ENCODE peak calls at places on chromosomes 7 and 10, in eight cellular contexts. H, M, P, Z, V, J, F and N are unnamed samples.

GRCh38 chr7:55245271-55245723 is 119.8 kb upstream of the LANCL2 start:
- DNase-seq in H (no peak), M (no peak), P (no peak), Z (peak; percentile 77), V (no peak), J (no peak), F (no peak), N (no peak)

GRCh38 chr10:102065561-102066420 is 642 bp downstream of the HPS6 start:
- DNase-seq in H (peak; percentile 35), M (no peak), P (peak; percentile 68), Z (no peak), V (peak; percentile 38), J (peak; percentile 34), F (no peak), N (peak; percentile 23)

GRCh38 chr7:67813621-67814292 is 817.1 kb downstream of the TYW1 start:
- DNase-seq in H (no peak), M (no peak), P (no peak), Z (no peak), V (no peak), J (no peak), F (no peak), N (no peak)

GRCh38 chr10:69439350-69439739 is 11.9 kb upstream of the TSPAN15 start:
- DNase-seq in H (peak; percentile 68), M (no peak), P (peak; percentile 85), Z (no peak), V (no peak), J (no peak), F (no peak), N (no peak)

GRCh38 chr7:1468203-1468602 is 8.9 kb upstream of the MICALL2 start:
- DNase-seq in H (no peak), M (no peak), P (no peak), Z (no peak), V (no peak), J (no peak), F (no peak), N (no peak)

GRCh38 chr10:126387041-126387908 is 1.0 kb downstream of the ADAM12 start:
- DNase-seq in H (peak; percentile 70), M (no peak), P (peak; percentile 74), Z (peak; percentile 92), V (peak; percentile 70), J (peak; percentile 56), F (no peak), N (peak; percentile 80)

GRCh38 chr10:28457110-28457509 is 75.8 kb upstream of the WAC start:
- DNase-seq in H (no peak), M (no peak), P (no peak), Z (no peak), V (no peak), J (no peak), F (no peak), N (no peak)

GRCh38 chr7:150858236-150859197 is 6.2 kb downstream of the AOC1 start:
- DNase-seq in H (no peak), M (no peak), P (peak; percentile 37), Z (peak; percentile 77), V (no peak), J (no peak), F (no peak), N (peak; percentile 2)

GRCh38 chr7:132117181-132117580 is 459.1 kb downstream of the PLXNA4 start:
- DNase-seq in H (no peak), M (no peak), P (no peak), Z (no peak), V (peak; percentile 97), J (no peak), F (no peak), N (no peak)

GRCh38 chr7:135200824-135201331 is 10.4 kb downstream of the WDR91 start:
- DNase-seq in H (no peak), M (no peak), P (no peak), Z (peak; percentile 3), V (no peak), J (no peak), F (no peak), N (no peak)

DNA sequence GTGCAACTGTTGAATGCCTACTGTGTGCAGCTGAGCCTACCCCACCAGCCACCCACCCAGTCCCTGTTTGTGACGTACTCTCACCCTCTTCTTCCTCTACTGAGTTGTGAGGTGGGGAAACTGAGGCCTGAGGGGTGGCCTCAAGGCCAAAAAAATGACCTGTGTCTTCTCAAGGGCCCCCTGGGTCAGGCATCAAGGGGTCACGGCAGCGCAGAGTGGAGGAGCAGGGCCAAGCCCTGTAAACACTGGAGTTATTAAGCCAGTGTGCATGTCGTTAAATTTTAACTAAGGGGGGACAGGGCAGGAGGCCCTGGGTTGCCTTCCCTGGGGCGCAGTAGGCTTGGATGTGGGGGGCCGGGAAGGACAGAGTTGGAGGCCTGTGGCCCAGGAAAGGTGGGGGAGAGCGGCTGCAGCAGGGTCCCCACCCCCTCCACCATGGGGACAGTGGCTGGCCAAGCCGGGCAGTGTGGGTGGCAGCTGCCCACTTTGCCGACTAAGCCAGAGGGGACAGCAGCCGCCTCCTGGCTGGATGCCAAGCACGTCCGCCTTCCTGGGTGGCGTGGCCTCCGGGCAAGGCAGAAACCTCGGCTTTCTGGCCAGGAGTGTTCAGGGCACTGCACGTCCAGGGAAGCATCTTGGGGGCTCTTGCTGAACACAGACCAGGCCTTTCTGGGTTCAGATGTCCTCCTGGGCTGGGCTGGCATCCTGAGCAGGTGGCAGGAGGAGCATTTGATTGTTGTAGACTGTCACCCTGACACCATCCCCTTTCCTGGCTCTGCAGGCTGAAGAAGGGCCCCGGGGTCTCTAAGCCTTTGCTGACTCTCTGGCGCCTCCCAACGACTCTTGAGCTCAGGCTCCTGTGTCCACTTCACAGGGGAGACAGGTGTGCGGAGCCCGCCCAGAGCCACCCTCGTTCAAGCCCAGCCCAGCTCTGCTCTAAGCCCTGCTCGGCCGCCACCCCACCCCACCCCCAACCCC is 1.9 kb downstream of the SLC29A4 start:
- DNase-seq in H (peak; percentile 56), M (no peak), P (no peak), Z (no peak), V (peak; percentile 83), J (peak; percentile 65), F (no peak), N (peak; percentile 45)
- TF ChIP-seq EP300 in H (no peak), M (no peak), P (no peak), Z (no peak), V (no peak), J (no peak), F (no peak), N (no peak)

DNA sequence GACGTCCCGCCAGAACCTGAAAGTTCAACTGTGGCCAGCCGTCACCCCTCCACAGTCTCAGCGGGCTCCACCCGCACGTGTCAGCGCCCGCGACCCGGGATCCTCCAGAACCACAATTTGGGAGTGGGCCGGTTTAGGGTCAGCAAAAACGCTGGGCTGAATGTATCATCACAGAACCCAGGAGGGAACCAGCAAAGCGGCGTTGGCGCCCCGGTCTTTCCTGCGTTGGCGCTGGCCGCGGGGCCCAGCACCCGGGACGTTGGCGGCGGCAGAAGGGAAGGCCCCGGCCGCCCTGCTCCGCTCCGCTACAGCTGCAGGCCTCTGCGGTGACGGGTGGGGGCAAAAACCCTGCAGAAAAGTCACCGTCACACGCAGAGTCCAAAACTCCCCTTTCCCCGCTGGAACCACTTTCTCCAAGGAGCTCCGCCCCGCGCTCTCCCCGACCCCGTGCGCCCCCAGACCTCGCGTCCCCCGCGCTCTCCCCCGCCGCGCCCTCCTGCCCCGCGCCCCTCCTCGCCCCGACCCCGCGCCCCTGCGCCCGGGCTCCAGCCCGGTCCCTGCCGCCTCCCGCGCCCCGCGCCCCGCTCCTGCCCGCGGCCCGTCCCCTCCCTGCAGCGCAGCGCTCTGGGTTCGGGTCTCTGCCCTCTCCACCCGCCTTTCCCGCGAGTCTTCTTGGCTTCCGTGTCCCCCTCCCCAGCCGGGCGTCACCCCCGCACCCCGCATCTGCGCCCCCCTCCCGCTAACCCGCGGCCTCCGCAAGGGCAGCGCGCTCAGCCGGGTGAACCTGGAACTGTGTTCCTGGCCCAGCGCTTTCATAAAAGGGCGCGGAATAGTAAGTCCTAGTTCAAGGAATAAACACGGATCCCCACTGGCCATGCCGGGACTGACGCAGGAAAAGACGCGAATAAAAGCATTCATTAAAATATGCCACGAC is 24.0 kb upstream of the RNF32 start:
- DNase-seq in H (peak; percentile 58), M (no peak), P (no peak), Z (no peak), V (no peak), J (no peak), F (no peak), N (no peak)
- TF ChIP-seq POLR2A in H (no peak), M (no peak), P (no peak), Z (no peak), V (no peak), J (no peak), F (no peak), N (no peak)

DNA sequence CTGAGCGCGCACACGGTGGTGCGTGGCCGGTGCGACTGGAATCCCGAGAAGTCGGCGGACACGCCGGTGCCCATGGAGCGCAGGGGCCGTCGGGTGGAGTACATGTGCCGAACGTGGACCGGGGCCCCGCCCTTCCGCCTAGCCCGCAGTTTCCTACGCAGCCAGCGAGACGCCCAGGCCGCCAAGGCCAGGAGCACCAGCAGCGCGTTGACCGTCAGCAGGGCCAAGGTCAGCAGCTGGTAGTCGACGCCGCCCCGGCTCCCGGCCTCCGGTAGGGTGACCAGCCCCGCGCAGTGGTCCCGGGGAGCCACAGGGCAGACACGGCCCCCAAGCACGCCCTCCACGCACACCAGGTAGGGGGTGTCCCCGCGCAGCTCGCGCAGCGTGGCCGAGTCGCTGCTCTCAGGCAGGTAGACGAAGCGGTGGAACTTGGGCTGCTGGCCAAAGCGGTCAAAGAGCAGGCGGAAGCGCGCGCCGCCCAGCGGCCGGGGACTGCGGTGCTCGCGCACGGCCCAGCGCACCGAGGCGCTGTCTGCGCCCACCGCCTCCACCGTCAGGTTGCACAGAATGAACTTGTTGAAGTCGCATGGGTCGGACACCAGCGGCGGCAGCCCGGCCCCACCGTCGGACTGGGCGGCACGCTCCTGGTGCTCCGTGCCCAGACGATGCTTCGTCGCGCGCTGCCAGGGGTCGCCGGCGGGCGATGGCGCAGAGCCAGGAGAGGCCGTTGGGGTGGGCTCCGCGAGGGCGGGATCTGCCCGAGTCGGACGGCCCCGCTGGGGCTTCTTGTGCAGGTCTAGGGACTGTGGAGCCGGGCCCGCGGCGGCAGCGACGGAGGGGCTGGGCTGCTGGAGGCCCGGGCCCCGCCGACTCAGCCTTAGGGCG is 2.2 kb downstream of the TRIL start:
- DNase-seq in H (peak; percentile 88), M (peak; percentile 89), P (peak; percentile 89), Z (peak; percentile 90), V (peak; percentile 33), J (peak; percentile 91), F (peak; percentile 35), N (peak; percentile 54)
- TF ChIP-seq EP300 in H (no peak), M (no peak), P (no peak), Z (no peak), V (no peak), J (no peak), F (peak; percentile 30), N (no peak)

DNA sequence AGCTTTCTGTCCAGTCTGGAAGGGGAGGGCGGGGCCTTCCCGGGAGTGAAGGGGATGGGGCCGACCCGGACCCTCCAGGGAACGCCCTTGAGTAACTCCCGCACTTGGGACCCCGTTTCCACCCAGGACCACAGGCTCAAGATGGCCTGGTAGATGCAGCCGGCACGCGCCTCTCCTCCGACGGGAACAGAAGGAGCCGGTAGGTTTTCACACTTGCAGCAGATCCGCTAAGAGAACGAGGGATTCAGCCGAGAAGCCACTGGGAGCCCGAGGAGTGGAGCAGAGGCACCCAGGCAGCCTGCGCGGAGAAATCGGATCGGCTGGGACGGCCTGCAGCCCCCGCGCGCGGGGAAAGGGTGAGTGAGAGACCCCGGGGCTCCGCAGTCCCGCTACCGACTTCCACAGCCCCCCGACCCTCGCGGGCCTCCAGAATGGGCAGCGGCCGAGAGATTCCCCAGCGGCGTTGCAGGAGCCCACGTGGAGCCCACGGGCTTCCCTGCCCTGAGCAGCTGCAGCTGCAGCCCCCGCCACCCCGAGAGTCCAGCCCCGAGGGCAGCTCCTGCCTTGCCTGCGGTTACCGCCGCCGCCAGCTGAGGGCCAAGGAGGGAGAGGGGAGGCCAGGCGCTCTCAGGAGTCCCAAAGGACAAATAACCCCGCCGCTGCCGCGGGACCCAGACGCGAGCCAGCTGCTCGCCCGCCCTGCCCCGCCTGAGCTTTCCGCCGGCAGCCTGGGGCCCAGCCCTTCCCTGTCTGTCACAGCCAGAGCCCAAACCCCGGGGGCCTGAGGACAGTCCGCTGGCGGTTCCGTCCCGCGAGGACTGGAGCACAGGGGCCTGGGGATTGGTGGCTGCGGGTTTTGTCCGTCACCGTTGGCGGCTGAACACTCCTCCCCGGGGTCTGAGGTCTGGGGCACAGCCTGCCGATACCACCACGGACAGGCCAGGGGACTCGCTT is 21.8 kb downstream of the IFT22 start:
- DNase-seq in H (no peak), M (no peak), P (no peak), Z (no peak), V (no peak), J (no peak), F (no peak), N (no peak)
- TF ChIP-seq POLR2A in H (no peak), M (no peak), P (no peak), Z (no peak), V (no peak), J (no peak), F (no peak), N (no peak)